ENCODE peak calls at places on chromosomes 1 and 21, in six cellular contexts. N is neural progenitor cell, U is MM.1S, I is GM23338, E is HCT116, C is hepatocyte. P is an unnamed sample.

GRCh38 chr1:201562659-201563405 is 23.9 kb downstream of the NAV1 start:
- DNase-seq in N (no peak), U (no peak), I (no peak), E (no peak), C (peak; percentile 20), P (peak; percentile 95)

GRCh38 chr1:182484531-182485257 is 34.7 kb downstream of the RGSL1 start:
- DNase-seq in N (peak; percentile 46), U (peak; percentile 37), I (peak; percentile 73), E (peak; percentile 16), C (peak; percentile 27), P (no peak)

GRCh38 chr21:37365657-37366487 is 701 bp upstream of the DYRK1A start:
- DNase-seq in N (peak; percentile 91), U (peak; percentile 82), I (peak; percentile 83), E (no peak), C (peak; percentile 89), P (peak; percentile 82)

GRCh38 chr1:83942914-83943313 is 56.0 kb downstream of the TTLL7 start:
- DNase-seq in N (peak; percentile 15), U (no peak), I (peak; percentile 42), E (no peak), C (no peak), P (peak; percentile 55)

GRCh38 chr21:45300786-45301520 is 13.3 kb upstream of the POFUT2 start:
- DNase-seq in N (no peak), U (no peak), I (no peak), E (no peak), C (no peak), P (no peak)

GRCh38 chr1:230747139-230747730 is at the start of gene CAPN9:
- DNase-seq in N (no peak), U (no peak), I (no peak), E (no peak), C (no peak), P (no peak)

GRCh38 chr1:164704954-164705353 is 146.0 kb downstream of the PBX1 start:
- DNase-seq in N (peak; percentile 60), U (no peak), I (peak; percentile 64), E (no peak), C (no peak), P (no peak)

GRCh38 chr1:35637401-35637809 is 3.9 kb downstream of the PSMB2 start:
- DNase-seq in N (no peak), U (peak; percentile 74), I (peak; percentile 50), E (no peak), C (peak; percentile 9), P (peak; percentile 71)

GRCh38 chr1:164524810-164525209 is 34.2 kb upstream of the PBX1 start:
- DNase-seq in N (no peak), U (no peak), I (no peak), E (no peak), C (no peak), P (peak; percentile 28)

GRCh38 chr1:41657679-41658078 is 173.2 kb upstream of the EDN2 start:
- DNase-seq in N (no peak), U (no peak), I (no peak), E (no peak), C (no peak), P (no peak)

GRCh38 chr1:44108241-44108640 is 10.4 kb upstream of the KLF17 start:
- DNase-seq in N (no peak), U (no peak), I (no peak), E (no peak), C (no peak), P (peak; percentile 61)

GRCh38 chr1:24961961-24962861 is 32.1 kb upstream of the RUNX3 start:
- DNase-seq in N (peak; percentile 57), U (no peak), I (peak; percentile 65), E (no peak), C (no peak), P (no peak)

GRCh38 chr1:154837679-154838171 is 32.4 kb downstream of the KCNN3 start:
- DNase-seq in N (no peak), U (peak; percentile 100), I (no peak), E (no peak), C (no peak), P (no peak)

GRCh38 chr1:89081005-89081404 is 16.0 kb upstream of the GBP1 start:
- DNase-seq in N (no peak), U (peak; percentile 41), I (no peak), E (no peak), C (no peak), P (no peak)

GRCh38 chr1:93591833-93592635 is 89.6 kb downstream of the BCAR3 start:
- DNase-seq in N (peak; percentile 17), U (peak; percentile 15), I (no peak), E (no peak), C (peak; percentile 90), P (no peak)

GRCh38 chr1:64396817-64397216 is 73.1 kb upstream of the CACHD1 start:
- DNase-seq in N (peak; percentile 20), U (no peak), I (peak; percentile 77), E (peak; percentile 26), C (no peak), P (no peak)

GRCh38 chr1:245803666-245804037 is 648.9 kb downstream of the KIF26B start:
- DNase-seq in N (no peak), U (no peak), I (no peak), E (no peak), C (no peak), P (no peak)

GRCh38 chr1:46489169-46489637 is 433 bp upstream of the DMBX1 start:
- DNase-seq in N (no peak), U (no peak), I (no peak), E (no peak), C (peak; percentile 34), P (no peak)

GRCh38 chr1:24364975-24365678 is 46.0 kb downstream of the GRHL3 start:
- DNase-seq in N (no peak), U (no peak), I (no peak), E (peak; percentile 98), C (no peak), P (peak; percentile 98)

GRCh38 chr1:206956313-206956597 is 10.0 kb upstream of the PIGR start:
- DNase-seq in N (no peak), U (no peak), I (no peak), E (no peak), C (no peak), P (no peak)

DNA sequence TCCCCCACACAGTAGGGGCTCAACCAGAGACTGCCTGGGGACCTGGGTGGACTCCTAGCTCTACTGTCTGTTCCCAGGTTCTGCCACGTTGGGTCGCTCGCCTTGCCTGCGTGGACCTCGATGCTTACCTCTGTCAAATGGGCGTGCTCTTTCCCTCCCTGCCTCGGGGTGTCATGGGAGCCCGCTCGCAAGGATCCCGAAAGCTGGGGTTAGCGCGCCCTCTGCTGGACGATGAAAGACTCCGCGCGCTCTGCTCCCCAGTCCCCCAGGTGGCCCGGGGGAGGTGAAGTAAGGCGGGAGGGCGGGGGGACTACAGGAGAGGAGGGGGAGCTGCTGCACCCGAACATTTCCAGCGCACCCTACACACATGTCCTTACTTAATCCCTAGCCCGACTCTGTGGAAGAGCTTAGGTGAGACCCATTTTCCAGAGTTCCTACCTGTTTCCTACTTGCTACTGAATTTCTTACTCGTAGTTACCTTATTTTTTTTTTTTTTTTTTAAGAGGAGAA is 2.3 kb upstream of the BSND start:
- DNase-seq in N (peak; percentile 89), U (peak; percentile 83), I (peak; percentile 95), E (peak; percentile 58), C (peak; percentile 82), P (peak; percentile 78)
- TF ChIP-seq EZH2 in N (no peak), U (no peak), I (no peak), E (no peak), C (peak; percentile 1), P (no peak)

GRCh38 chr1:5971471-5972197 is 20.6 kb downstream of the NPHP4 start:
- DNase-seq in N (no peak), U (no peak), I (no peak), E (no peak), C (no peak), P (no peak)

GRCh38 chr1:5975133-5975880 is 16.9 kb downstream of the NPHP4 start:
- DNase-seq in N (peak; percentile 67), U (peak; percentile 11), I (peak; percentile 67), E (no peak), C (peak; percentile 72), P (peak; percentile 75)

GRCh38 chr1:5974631-5975030 is 17.6 kb downstream of the NPHP4 start:
- DNase-seq in N (no peak), U (no peak), I (no peak), E (no peak), C (no peak), P (no peak)

GRCh38 chr1:5972198-5972520 is 20.1 kb downstream of the NPHP4 start:
- DNase-seq in N (no peak), U (no peak), I (no peak), E (no peak), C (no peak), P (no peak)

DNA sequence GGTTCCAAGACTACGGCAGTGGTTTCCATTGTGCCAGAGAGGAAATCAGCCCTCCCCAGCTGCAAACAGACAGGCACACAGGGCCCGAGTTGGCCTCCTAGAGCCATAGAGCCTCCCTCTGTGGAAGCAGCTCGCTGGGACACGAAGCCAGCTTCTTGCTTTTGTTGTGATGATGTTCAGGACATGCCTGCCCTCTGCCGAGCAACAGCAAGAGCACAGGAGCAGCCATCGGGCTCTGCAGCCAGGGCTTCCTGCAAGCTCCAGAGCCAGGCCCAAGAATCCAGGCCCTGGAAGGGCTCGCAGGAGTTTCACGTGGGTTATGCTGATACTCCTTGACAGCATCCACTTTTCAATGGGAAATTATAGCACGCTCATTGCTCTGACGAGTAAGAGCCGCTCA is 18.5 kb downstream of the NPHP4 start:
- DNase-seq in N (peak; percentile 41), U (no peak), I (no peak), E (no peak), C (no peak), P (peak; percentile 38)
- H3K4me1 ChIP-seq in N (no peaks in the 10 kb centered on the region), U (no peaks in the 10 kb centered on the region), I (no peaks in the 10 kb centered on the region), E (no peaks in the 10 kb centered on the region), C (peaks cover 8% of the 10 kb centered on the region), P (no peaks in the 10 kb centered on the region)

GRCh38 chr1:169345500-169345899 is 22.1 kb downstream of the NME7 start:
- DNase-seq in N (no peak), U (no peak), I (no peak), E (no peak), C (peak; percentile 8), P (no peak)

GRCh38 chr1:169340882-169341281 is 26.7 kb downstream of the NME7 start:
- DNase-seq in N (peak; percentile 30), U (no peak), I (peak; percentile 61), E (no peak), C (no peak), P (no peak)

GRCh38 chr1:169338617-169339016 is 29.0 kb downstream of the NME7 start:
- DNase-seq in N (no peak), U (no peak), I (no peak), E (no peak), C (no peak), P (no peak)

DNA sequence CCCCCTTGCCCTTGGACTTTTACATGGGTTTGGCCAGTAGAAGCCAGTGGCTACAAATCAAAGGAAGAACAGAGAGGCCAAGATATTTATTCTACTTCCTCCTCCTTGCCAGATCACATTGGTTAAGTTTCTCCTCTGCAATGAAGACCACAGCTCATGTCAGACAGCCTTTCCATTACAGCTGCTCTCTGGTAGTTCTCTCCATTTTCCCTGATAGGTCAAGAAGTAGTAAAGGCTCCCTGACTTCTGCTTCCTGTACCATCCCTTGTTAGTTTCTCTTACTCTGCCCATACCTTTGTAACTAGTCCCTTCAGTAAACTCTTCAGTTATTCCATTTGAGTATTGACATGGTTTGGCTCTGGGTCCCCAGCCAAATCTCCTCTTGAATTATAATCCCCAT is 27.8 kb downstream of the NME7 start:
- DNase-seq in N (no peak), U (no peak), I (no peak), E (no peak), C (no peak), P (no peak)
- TF ChIP-seq EZH2phosphoT487 in N (no peak), U (no peak), I (no peak), E (no peak), C (no peak), P (no peak)

GRCh38 chr1:118983558-118984021 is 4.6 kb downstream of the TBX15 start:
- DNase-seq in N (no peak), U (no peak), I (peak; percentile 57), E (no peak), C (no peak), P (peak; percentile 92)
- TF ChIP-seq EZH2 in N (peak; percentile 12), U (no peak), I (peak; percentile 68), E (no peak), C (no peak), P (no peak)

GRCh38 chr1:51623450-51623849 is 6.6 kb downstream of the OSBPL9 start:
- DNase-seq in N (no peak), U (no peak), I (no peak), E (no peak), C (no peak), P (no peak)
- H3K4me1 ChIP-seq in N (peaks cover 12% of the 10 kb centered on the region), U (no peaks in the 10 kb centered on the region), I (peaks cover 20% of the 10 kb centered on the region), E (peaks cover 30% of the 10 kb centered on the region), C (peaks cover 17% of the 10 kb centered on the region), P (peaks cover 31% of the 10 kb centered on the region)

P was measured in GM23248.